ENCODE peak calls at places on chromosomes 11 and 22, in five cellular contexts. One of them, this sample, is unnamed.

GRCh38 chr11:35752115-35752514 is 89.5 kb downstream of the TRIM44 start:
- DNase-seq in psoas muscle: no peak
- DNase-seq in cardiac muscle cell: no peak
- DNase-seq in AG04450: no peak
- DNase-seq in GM12865: no peak
- DNase-seq in this sample: no peak

GRCh38 chr11:34356576-34356917 is 1.3 kb downstream of the ABTB2 start:
- DNase-seq in psoas muscle: peak
- DNase-seq in cardiac muscle cell: peak
- DNase-seq in AG04450: no peak
- DNase-seq in GM12865: peak
- DNase-seq in this sample: no peak

GRCh38 chr11:40314327-40314726 is 1145.1 kb downstream of the LRRC4C start:
- DNase-seq in psoas muscle: no peak
- DNase-seq in cardiac muscle cell: no peak
- DNase-seq in AG04450: no peak
- DNase-seq in GM12865: no peak
- DNase-seq in this sample: no peak

GRCh38 chr11:2269601-2270321 is 627 bp downstream of the ASCL2 start:
- DNase-seq in psoas muscle: no peak
- DNase-seq in cardiac muscle cell: peak
- DNase-seq in AG04450: peak
- DNase-seq in GM12865: no peak
- DNase-seq in this sample: no peak

GRCh38 chr22:42978453-42979103 is 36.4 kb downstream of the PACSIN2 start:
- DNase-seq in psoas muscle: no peak
- DNase-seq in cardiac muscle cell: peak
- DNase-seq in AG04450: no peak
- DNase-seq in GM12865: no peak
- DNase-seq in this sample: no peak

GRCh38 chr22:46068908-46069481 is 81.3 kb upstream of the PPARA start:
- DNase-seq in psoas muscle: no peak
- DNase-seq in cardiac muscle cell: peak
- DNase-seq in AG04450: no peak
- DNase-seq in GM12865: no peak
- DNase-seq in this sample: no peak

GRCh38 chr11:84580338-84580737 is 1046.8 kb downstream of the DLG2 start:
- DNase-seq in psoas muscle: no peak
- DNase-seq in cardiac muscle cell: no peak
- DNase-seq in AG04450: no peak
- DNase-seq in GM12865: no peak
- DNase-seq in this sample: no peak

GRCh38 chr11:8913961-8914660 is 3.1 kb downstream of the AKIP1 start:
- DNase-seq in psoas muscle: no peak
- DNase-seq in cardiac muscle cell: peak
- DNase-seq in AG04450: no peak
- DNase-seq in GM12865: peak
- DNase-seq in this sample: peak

GRCh38 chr22:41752011-41752975 is 48.2 kb upstream of the CCDC134 start:
- DNase-seq in psoas muscle: no peak
- DNase-seq in cardiac muscle cell: no peak
- DNase-seq in AG04450: no peak
- DNase-seq in GM12865: peak
- DNase-seq in this sample: no peak

GRCh38 chr22:35544189-35544588 is 3.6 kb downstream of the RASD2 start:
- DNase-seq in psoas muscle: no peak
- DNase-seq in cardiac muscle cell: no peak
- DNase-seq in AG04450: no peak
- DNase-seq in GM12865: no peak
- DNase-seq in this sample: no peak
- H3K4me3 ChIP-seq in psoas muscle: no peak
- H3K4me3 ChIP-seq in cardiac muscle cell: no peak
- H3K4me3 ChIP-seq in AG04450: no peak
- H3K4me3 ChIP-seq in GM12865: no peak
- H3K4me3 ChIP-seq in this sample: no peak

GRCh38 chr11:73270089-73270854 is 1.9 kb upstream of the P2RY6 start:
- DNase-seq in psoas muscle: no peak
- DNase-seq in cardiac muscle cell: no peak
- DNase-seq in AG04450: no peak
- DNase-seq in GM12865: peak
- DNase-seq in this sample: no peak
- H3K4me3 ChIP-seq in psoas muscle: no peak
- H3K4me3 ChIP-seq in cardiac muscle cell: no peak
- H3K4me3 ChIP-seq in AG04450: no peak
- H3K4me3 ChIP-seq in GM12865: no peak
- H3K4me3 ChIP-seq in this sample: no peak

DNA sequence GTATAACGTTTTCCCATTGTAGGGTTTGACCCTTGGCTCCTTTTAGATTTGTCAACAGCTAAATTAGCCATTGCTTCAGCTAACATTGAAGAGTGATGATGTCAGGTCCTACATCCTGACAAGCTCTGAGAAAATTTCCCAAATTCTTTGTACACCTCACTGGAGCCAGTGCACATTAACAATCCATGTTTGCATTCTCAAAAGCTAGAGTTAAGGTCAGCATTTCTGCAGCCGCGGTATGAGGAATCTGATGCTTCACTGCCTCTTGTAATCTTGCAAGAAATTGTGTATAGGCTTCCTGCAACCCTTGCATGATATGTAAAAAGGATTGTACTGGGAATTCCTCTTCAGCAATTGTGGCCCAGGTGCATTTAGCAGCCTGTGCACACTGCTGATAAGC is 33.1 kb upstream of the NCAM1 start:
- DNase-seq in psoas muscle: no peak
- DNase-seq in cardiac muscle cell: no peak
- DNase-seq in AG04450: no peak
- DNase-seq in GM12865: no peak
- DNase-seq in this sample: no peak
- H3K4me3 ChIP-seq in psoas muscle: no peak
- H3K4me3 ChIP-seq in cardiac muscle cell: no peak
- H3K4me3 ChIP-seq in AG04450: no peak
- H3K4me3 ChIP-seq in GM12865: no peak
- H3K4me3 ChIP-seq in this sample: no peak

DNA sequence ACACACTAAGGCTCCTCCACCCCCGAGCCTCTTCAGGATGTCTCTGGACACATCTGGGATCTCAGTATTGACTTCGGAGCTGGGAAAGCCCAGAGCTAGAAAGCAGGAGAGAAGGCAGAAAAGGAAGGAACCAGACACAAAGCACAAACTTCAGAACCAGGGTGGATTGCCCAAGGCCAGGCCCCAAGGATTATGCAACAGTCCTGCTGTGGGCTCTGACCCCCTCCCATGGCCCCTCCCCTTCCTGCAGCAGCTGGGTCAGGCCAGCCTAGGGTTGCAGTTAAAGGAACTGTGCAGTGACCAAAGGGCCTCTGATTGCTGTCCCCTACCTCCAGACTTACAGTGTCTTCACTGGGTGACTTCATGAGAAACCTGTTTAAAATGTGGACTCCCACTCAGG is 5.3 kb downstream of the KCNE3 start:
- DNase-seq in psoas muscle: peak
- DNase-seq in cardiac muscle cell: peak
- DNase-seq in AG04450: no peak
- DNase-seq in GM12865: no peak
- DNase-seq in this sample: no peak
- H3K4me3 ChIP-seq in psoas muscle: peak
- H3K4me3 ChIP-seq in cardiac muscle cell: no peak
- H3K4me3 ChIP-seq in AG04450: no peak
- H3K4me3 ChIP-seq in GM12865: no peak
- H3K4me3 ChIP-seq in this sample: no peak

This sample was measured in naive thymus-derived CD4-positive, alpha-beta T cell.